ENCODE peak calls at places on chromosomes 11 and 22, in ten cellular contexts. One of them, this sample, is unnamed.

GRCh38 chr22:35552186-35552842 is 11.7 kb downstream of the RASD2 start:
- DNase-seq in fibroblast of lung: no peak
- DNase-seq in left ventricle myocardium inferior: no peak
- DNase-seq in HCT116: peak; percentile 42
- DNase-seq in esophagus squamous epithelium: no peak
- DNase-seq in mucosa of descending colon: peak; percentile 54
- DNase-seq in tibial nerve: no peak
- DNase-seq in ovary: no peak
- DNase-seq in right lobe of liver: no peak
- DNase-seq in H9: peak; percentile 88
- DNase-seq in this sample: no peak

GRCh38 chr22:20867179-20868099 is 8.6 kb downstream of the SNAP29 start:
- DNase-seq in fibroblast of lung: no peak
- DNase-seq in left ventricle myocardium inferior: peak; percentile 20
- DNase-seq in HCT116: no peak
- DNase-seq in esophagus squamous epithelium: no peak
- DNase-seq in mucosa of descending colon: peak; percentile 77
- DNase-seq in tibial nerve: peak; percentile 20
- DNase-seq in ovary: no peak
- DNase-seq in right lobe of liver: peak; percentile 82
- DNase-seq in H9: no peak
- DNase-seq in this sample: peak; percentile 37

GRCh38 chr11:110069158-110069737 is 23.9 kb upstream of the ZC3H12C start:
- DNase-seq in fibroblast of lung: peak; percentile 69
- DNase-seq in left ventricle myocardium inferior: peak; percentile 72
- DNase-seq in HCT116: peak; percentile 3
- DNase-seq in esophagus squamous epithelium: no peak
- DNase-seq in mucosa of descending colon: peak; percentile 72
- DNase-seq in tibial nerve: no peak
- DNase-seq in ovary: no peak
- DNase-seq in right lobe of liver: peak; percentile 61
- DNase-seq in H9: no peak
- DNase-seq in this sample: peak; percentile 91

GRCh38 chr11:98423933-98424332 is 596.8 kb upstream of the CNTN5 start:
- DNase-seq in fibroblast of lung: no peak
- DNase-seq in left ventricle myocardium inferior: no peak
- DNase-seq in HCT116: no peak
- DNase-seq in esophagus squamous epithelium: no peak
- DNase-seq in mucosa of descending colon: no peak
- DNase-seq in tibial nerve: no peak
- DNase-seq in ovary: no peak
- DNase-seq in right lobe of liver: no peak
- DNase-seq in H9: no peak
- DNase-seq in this sample: no peak

GRCh38 chr11:112345166-112345565 is 84.5 kb upstream of the PLET1 start:
- DNase-seq in fibroblast of lung: no peak
- DNase-seq in left ventricle myocardium inferior: no peak
- DNase-seq in HCT116: no peak
- DNase-seq in esophagus squamous epithelium: no peak
- DNase-seq in mucosa of descending colon: no peak
- DNase-seq in tibial nerve: no peak
- DNase-seq in ovary: no peak
- DNase-seq in right lobe of liver: no peak
- DNase-seq in H9: no peak
- DNase-seq in this sample: no peak

GRCh38 chr22:38069372-38070249 is 12.4 kb downstream of the PICK1 start:
- DNase-seq in fibroblast of lung: peak; percentile 7
- DNase-seq in left ventricle myocardium inferior: peak; percentile 83
- DNase-seq in HCT116: no peak
- DNase-seq in esophagus squamous epithelium: no peak
- DNase-seq in mucosa of descending colon: peak; percentile 21
- DNase-seq in tibial nerve: peak; percentile 38
- DNase-seq in ovary: peak; percentile 52
- DNase-seq in right lobe of liver: peak; percentile 45
- DNase-seq in H9: no peak
- DNase-seq in this sample: peak; percentile 85

GRCh38 chr11:68969386-68969785 is 11.4 kb downstream of the MRGPRD start:
- DNase-seq in fibroblast of lung: no peak
- DNase-seq in left ventricle myocardium inferior: no peak
- DNase-seq in HCT116: no peak
- DNase-seq in esophagus squamous epithelium: no peak
- DNase-seq in mucosa of descending colon: no peak
- DNase-seq in tibial nerve: no peak
- DNase-seq in ovary: peak; percentile 2
- DNase-seq in right lobe of liver: no peak
- DNase-seq in H9: peak; percentile 22
- DNase-seq in this sample: no peak

GRCh38 chr11:68014157-68014965 is 4.2 kb downstream of the ALDH3B1 start:
- DNase-seq in fibroblast of lung: peak; percentile 79
- DNase-seq in left ventricle myocardium inferior: no peak
- DNase-seq in HCT116: peak; percentile 64
- DNase-seq in esophagus squamous epithelium: no peak
- DNase-seq in mucosa of descending colon: peak; percentile 75
- DNase-seq in tibial nerve: peak; percentile 61
- DNase-seq in ovary: no peak
- DNase-seq in right lobe of liver: no peak
- DNase-seq in H9: no peak
- DNase-seq in this sample: no peak

GRCh38 chr11:12689029-12689755 is 15.0 kb downstream of the TEAD1 start:
- DNase-seq in fibroblast of lung: no peak
- DNase-seq in left ventricle myocardium inferior: no peak
- DNase-seq in HCT116: no peak
- DNase-seq in esophagus squamous epithelium: no peak
- DNase-seq in mucosa of descending colon: no peak
- DNase-seq in tibial nerve: no peak
- DNase-seq in ovary: no peak
- DNase-seq in right lobe of liver: no peak
- DNase-seq in H9: no peak
- DNase-seq in this sample: no peak

GRCh38 chr11:130168105-130168504 is 8.5 kb downstream of the ST14 start:
- DNase-seq in fibroblast of lung: peak; percentile 81
- DNase-seq in left ventricle myocardium inferior: no peak
- DNase-seq in HCT116: no peak
- DNase-seq in esophagus squamous epithelium: no peak
- DNase-seq in mucosa of descending colon: no peak
- DNase-seq in tibial nerve: no peak
- DNase-seq in ovary: no peak
- DNase-seq in right lobe of liver: no peak
- DNase-seq in H9: no peak
- DNase-seq in this sample: no peak

GRCh38 chr11:86637976-86638375 is 34.4 kb downstream of the ME3 start:
- DNase-seq in fibroblast of lung: peak; percentile 73
- DNase-seq in left ventricle myocardium inferior: no peak
- DNase-seq in HCT116: no peak
- DNase-seq in esophagus squamous epithelium: no peak
- DNase-seq in mucosa of descending colon: no peak
- DNase-seq in tibial nerve: no peak
- DNase-seq in ovary: no peak
- DNase-seq in right lobe of liver: no peak
- DNase-seq in H9: no peak
- DNase-seq in this sample: no peak

GRCh38 chr11:7965386-7965785 is at the start of gene NLRP10:
- DNase-seq in fibroblast of lung: peak; percentile 86
- DNase-seq in left ventricle myocardium inferior: no peak
- DNase-seq in HCT116: no peak
- DNase-seq in esophagus squamous epithelium: no peak
- DNase-seq in mucosa of descending colon: no peak
- DNase-seq in tibial nerve: no peak
- DNase-seq in ovary: no peak
- DNase-seq in right lobe of liver: no peak
- DNase-seq in H9: no peak
- DNase-seq in this sample: no peak

GRCh38 chr22:29824677-29825076 is 13.4 kb downstream of the ASCC2 start:
- DNase-seq in fibroblast of lung: no peak
- DNase-seq in left ventricle myocardium inferior: no peak
- DNase-seq in HCT116: no peak
- DNase-seq in esophagus squamous epithelium: no peak
- DNase-seq in mucosa of descending colon: no peak
- DNase-seq in tibial nerve: peak; percentile 42
- DNase-seq in ovary: no peak
- DNase-seq in right lobe of liver: no peak
- DNase-seq in H9: no peak
- DNase-seq in this sample: no peak

DNA sequence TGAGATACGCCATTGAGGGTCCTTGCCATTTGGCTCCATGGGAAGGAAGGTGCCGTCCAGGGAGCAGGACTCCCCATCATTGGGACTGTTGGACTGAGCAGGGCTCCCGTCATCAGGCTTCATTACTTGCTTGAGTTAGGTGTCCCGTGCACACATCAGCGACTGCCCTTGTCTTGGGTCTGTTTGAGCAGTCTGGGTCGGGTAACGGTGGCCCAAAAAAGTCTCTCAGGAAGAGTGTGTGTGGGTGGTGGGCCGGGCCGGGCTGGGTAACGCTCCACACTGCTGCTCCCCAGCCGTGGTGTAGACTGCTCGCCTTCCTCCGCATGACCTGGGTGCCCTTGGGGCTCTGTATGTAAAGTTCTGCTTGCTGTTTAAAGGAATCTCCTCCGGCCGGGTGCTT is 293.5 kb downstream of the TBC1D22A start:
- DNase-seq in fibroblast of lung: no peak
- DNase-seq in left ventricle myocardium inferior: no peak
- DNase-seq in HCT116: no peak
- DNase-seq in esophagus squamous epithelium: no peak
- DNase-seq in mucosa of descending colon: no peak
- DNase-seq in tibial nerve: no peak
- DNase-seq in ovary: no peak
- DNase-seq in right lobe of liver: peak; percentile 31
- DNase-seq in H9: no peak
- DNase-seq in this sample: no peak
- H3K4me1 ChIP-seq in fibroblast of lung: no peaks in the 10 kb centered on the region
- H3K4me1 ChIP-seq in left ventricle myocardium inferior: no peaks in the 10 kb centered on the region
- H3K4me1 ChIP-seq in HCT116: no peaks in the 10 kb centered on the region
- H3K4me1 ChIP-seq in esophagus squamous epithelium: no peaks in the 10 kb centered on the region
- H3K4me1 ChIP-seq in mucosa of descending colon: no peaks in the 10 kb centered on the region
- H3K4me1 ChIP-seq in tibial nerve: no peaks in the 10 kb centered on the region
- H3K4me1 ChIP-seq in ovary: no peaks in the 10 kb centered on the region
- H3K4me1 ChIP-seq in right lobe of liver: no peaks in the 10 kb centered on the region
- H3K4me1 ChIP-seq in H9: no peaks in the 10 kb centered on the region
- H3K4me1 ChIP-seq in this sample: no peaks in the 10 kb centered on the region

DNA sequence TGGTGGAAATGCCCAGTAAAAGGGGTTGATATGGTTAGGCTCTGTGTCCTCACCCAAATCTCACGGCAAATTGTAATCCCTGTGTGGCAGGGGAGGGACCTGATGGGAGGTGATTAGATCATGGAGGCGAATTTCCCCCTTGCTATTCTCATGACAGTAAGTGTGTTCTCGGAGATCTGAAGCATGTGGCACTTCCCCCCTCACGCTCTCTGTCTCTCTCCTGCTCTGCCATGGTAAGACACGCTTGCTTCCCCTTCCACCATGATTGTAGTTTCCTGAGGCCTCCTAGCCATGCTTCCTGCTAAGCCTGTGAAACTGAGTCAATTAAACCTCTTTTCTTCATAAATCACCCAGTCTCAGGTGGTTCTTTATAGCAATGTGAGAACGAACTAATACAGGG is 37.4 kb downstream of the PACSIN2 start:
- DNase-seq in fibroblast of lung: no peak
- DNase-seq in left ventricle myocardium inferior: no peak
- DNase-seq in HCT116: no peak
- DNase-seq in esophagus squamous epithelium: no peak
- DNase-seq in mucosa of descending colon: peak; percentile 7
- DNase-seq in tibial nerve: no peak
- DNase-seq in ovary: no peak
- DNase-seq in right lobe of liver: no peak
- DNase-seq in H9: no peak
- DNase-seq in this sample: no peak
- H3K4me1 ChIP-seq in fibroblast of lung: peaks cover 11% of the 10 kb centered on the region
- H3K4me1 ChIP-seq in left ventricle myocardium inferior: peaks cover 62% of the 10 kb centered on the region
- H3K4me1 ChIP-seq in HCT116: peaks cover 10% of the 10 kb centered on the region
- H3K4me1 ChIP-seq in esophagus squamous epithelium: peaks cover 19% of the 10 kb centered on the region
- H3K4me1 ChIP-seq in mucosa of descending colon: peaks cover 36% of the 10 kb centered on the region
- H3K4me1 ChIP-seq in tibial nerve: peaks cover 47% of the 10 kb centered on the region
- H3K4me1 ChIP-seq in ovary: peaks cover 12% of the 10 kb centered on the region
- H3K4me1 ChIP-seq in right lobe of liver: peaks cover 22% of the 10 kb centered on the region
- H3K4me1 ChIP-seq in H9: no peaks in the 10 kb centered on the region
- H3K4me1 ChIP-seq in this sample: peaks cover 50% of the 10 kb centered on the region

DNA sequence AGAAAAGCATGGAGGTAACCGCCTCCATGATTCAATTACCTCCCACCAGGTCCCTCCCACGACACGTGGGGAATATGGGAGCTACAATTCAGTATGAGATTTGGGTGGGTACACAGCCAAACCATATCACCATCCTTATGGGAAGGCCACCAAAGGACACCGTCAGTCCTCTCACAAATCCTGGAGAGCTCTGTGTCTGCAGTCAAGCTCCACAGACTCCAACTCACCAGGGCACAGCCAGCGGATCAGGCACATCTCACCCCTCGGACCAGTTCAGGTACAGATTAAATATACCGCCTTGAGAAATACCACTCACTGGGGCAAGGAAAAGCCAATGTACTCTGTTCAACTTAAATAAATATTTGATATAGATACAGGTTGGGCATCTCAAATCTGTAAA is 100.3 kb downstream of the MICAL3 start:
- DNase-seq in fibroblast of lung: no peak
- DNase-seq in left ventricle myocardium inferior: no peak
- DNase-seq in HCT116: no peak
- DNase-seq in esophagus squamous epithelium: no peak
- DNase-seq in mucosa of descending colon: no peak
- DNase-seq in tibial nerve: no peak
- DNase-seq in ovary: no peak
- DNase-seq in right lobe of liver: no peak
- DNase-seq in H9: no peak
- DNase-seq in this sample: no peak
- H3K4me1 ChIP-seq in fibroblast of lung: peaks cover 36% of the 10 kb centered on the region
- H3K4me1 ChIP-seq in left ventricle myocardium inferior: peaks cover 86% of the 10 kb centered on the region
- H3K4me1 ChIP-seq in HCT116: peaks cover 24% of the 10 kb centered on the region
- H3K4me1 ChIP-seq in esophagus squamous epithelium: peaks cover 38% of the 10 kb centered on the region
- H3K4me1 ChIP-seq in mucosa of descending colon: peaks cover 38% of the 10 kb centered on the region
- H3K4me1 ChIP-seq in tibial nerve: peaks cover 58% of the 10 kb centered on the region
- H3K4me1 ChIP-seq in ovary: peaks cover 55% of the 10 kb centered on the region
- H3K4me1 ChIP-seq in right lobe of liver: peaks cover 42% of the 10 kb centered on the region
- H3K4me1 ChIP-seq in H9: peaks cover 16% of the 10 kb centered on the region
- H3K4me1 ChIP-seq in this sample: peaks cover 56% of the 10 kb centered on the region

GRCh38 chr11:117220568-117220967 is 11.3 kb downstream of the PCSK7 start:
- DNase-seq in fibroblast of lung: no peak
- DNase-seq in left ventricle myocardium inferior: peak; percentile 80
- DNase-seq in HCT116: no peak
- DNase-seq in esophagus squamous epithelium: no peak
- DNase-seq in mucosa of descending colon: peak; percentile 42
- DNase-seq in tibial nerve: no peak
- DNase-seq in ovary: peak; percentile 64
- DNase-seq in right lobe of liver: no peak
- DNase-seq in H9: no peak
- DNase-seq in this sample: peak; percentile 27
- H3K4me1 ChIP-seq in fibroblast of lung: peaks cover 39% of the 10 kb centered on the region
- H3K4me1 ChIP-seq in left ventricle myocardium inferior: peaks cover 73% of the 10 kb centered on the region
- H3K4me1 ChIP-seq in HCT116: peaks cover 10% of the 10 kb centered on the region
- H3K4me1 ChIP-seq in esophagus squamous epithelium: peaks cover 9% of the 10 kb centered on the region
- H3K4me1 ChIP-seq in mucosa of descending colon: peaks cover 62% of the 10 kb centered on the region
- H3K4me1 ChIP-seq in tibial nerve: peaks cover 40% of the 10 kb centered on the region
- H3K4me1 ChIP-seq in ovary: peaks cover 44% of the 10 kb centered on the region
- H3K4me1 ChIP-seq in right lobe of liver: no peaks in the 10 kb centered on the region
- H3K4me1 ChIP-seq in H9: no peaks in the 10 kb centered on the region
- H3K4me1 ChIP-seq in this sample: peaks cover 46% of the 10 kb centered on the region

This sample was measured in gastrocnemius medialis.